ENCODE peak calls at places on chromosomes 6 and 20, in seven cellular contexts. V is cardiac muscle cell; E is activated CD8-positive, alpha-beta memory T cell treated with anti-CD3 and anti-CD28 coated beads, Interleukin-2, amount 50 U/mL, for 48 hours; D is B cell; Q is NCI-H1092 treated with DMSO at 0.1 percent for 48 hours; T is hepatic stellate cell; G is M059J. I is an unnamed sample.

GRCh38 chr6:2187826-2188225 is 57.6 kb downstream of the GMDS start:
- DNase-seq in V (no peak), E (no peak), D (no peak), Q (no peak), T (no peak), G (no peak), I (no peak)

GRCh38 chr20:48208176-48208575 is 422.9 kb upstream of the SULF2 start:
- DNase-seq in V (no peak), E (no peak), D (no peak), Q (no peak), T (no peak), G (no peak), I (no peak)

GRCh38 chr6:55449219-55449618 is 122.0 kb downstream of the GFRAL start:
- DNase-seq in V (peak; percentile 41), E (no peak), D (no peak), Q (no peak), T (no peak), G (peak; percentile 43), I (no peak)

GRCh38 chr6:143545976-143546547 is 34.5 kb upstream of the FUCA2 start:
- DNase-seq in V (no peak), E (no peak), D (no peak), Q (no peak), T (no peak), G (peak; percentile 34), I (no peak)

GRCh38 chr6:68633654-68634502 is 1.2 kb upstream of the ADGRB3 start:
- DNase-seq in V (no peak), E (no peak), D (no peak), Q (peak; percentile 50), T (no peak), G (peak; percentile 18), I (no peak)

GRCh38 chr6:44478158-44478557 is 90.7 kb downstream of the CDC5L start:
- DNase-seq in V (no peak), E (no peak), D (no peak), Q (no peak), T (no peak), G (no peak), I (no peak)

GRCh38 chr20:63027425-63028389 is 20.9 kb upstream of the BHLHE23 start:
- DNase-seq in V (no peak), E (no peak), D (peak; percentile 25), Q (peak; percentile 30), T (no peak), G (peak; percentile 70), I (no peak)

GRCh38 chr20:50019466-50020256 is 36.9 kb downstream of the SNAI1 start:
- DNase-seq in V (no peak), E (no peak), D (no peak), Q (no peak), T (no peak), G (peak; percentile 89), I (no peak)

GRCh38 chr20:20549267-20549612 is 163.2 kb downstream of the RALGAPA2 start:
- DNase-seq in V (no peak), E (no peak), D (no peak), Q (peak; percentile 58), T (no peak), G (no peak), I (no peak)

GRCh38 chr20:50992336-50992732 is 30.6 kb downstream of the KCNG1 start:
- DNase-seq in V (no peak), E (no peak), D (no peak), Q (no peak), T (no peak), G (no peak), I (no peak)

GRCh38 chr20:33539129-33539528 is 49.2 kb downstream of the CBFA2T2 start:
- DNase-seq in V (no peak), E (no peak), D (no peak), Q (no peak), T (no peak), G (peak; percentile 20), I (no peak)

GRCh38 chr20:64031822-64032314 is 4.1 kb upstream of the C20orf204 start:
- DNase-seq in V (no peak), E (no peak), D (no peak), Q (no peak), T (no peak), G (no peak), I (no peak)

GRCh38 chr20:4112490-4113420 is 97.4 kb upstream of the RNF24 start:
- DNase-seq in V (no peak), E (no peak), D (no peak), Q (no peak), T (no peak), G (peak; percentile 90), I (no peak)

GRCh38 chr6:33621396-33622388 is 570 bp downstream of the ITPR3 start:
- DNase-seq in V (no peak), E (peak; percentile 73), D (peak; percentile 62), Q (peak; percentile 45), T (no peak), G (peak; percentile 71), I (no peak)

GRCh38 chr6:140601409-140601808 is 1227.0 kb upstream of the CITED2 start:
- DNase-seq in V (no peak), E (no peak), D (no peak), Q (no peak), T (no peak), G (no peak), I (no peak)

GRCh38 chr20:22717466-22717865 is 133.1 kb upstream of the FOXA2 start:
- DNase-seq in V (peak; percentile 54), E (no peak), D (no peak), Q (no peak), T (peak; percentile 44), G (peak; percentile 68), I (no peak)

GRCh38 chr6:15423286-15423957 is 177.6 kb downstream of the JARID2 start:
- DNase-seq in V (no peak), E (no peak), D (no peak), Q (no peak), T (no peak), G (peak; percentile 95), I (no peak)

GRCh38 chr6:31058128-31058894 is 48.0 kb downstream of the MUC22 start:
- DNase-seq in V (peak; percentile 28), E (no peak), D (no peak), Q (peak; percentile 2), T (peak; percentile 83), G (peak; percentile 97), I (peak; percentile 45)

GRCh38 chr6:13479971-13480434 is 7.4 kb downstream of the GFOD1 start:
- DNase-seq in V (no peak), E (no peak), D (no peak), Q (no peak), T (no peak), G (no peak), I (no peak)

GRCh38 chr6:10529231-10529801 is 8.2 kb downstream of the GCNT2 start:
- DNase-seq in V (no peak), E (no peak), D (no peak), Q (no peak), T (no peak), G (peak; percentile 83), I (no peak)

GRCh38 chr6:165055231-165055630 is 254.2 kb downstream of the C6orf118 start:
- DNase-seq in V (no peak), E (no peak), D (no peak), Q (no peak), T (no peak), G (peak; percentile 77), I (no peak)

GRCh38 chr6:28433119-28433518 is 10.2 kb downstream of the ZSCAN23 start:
- DNase-seq in V (no peak), E (no peak), D (no peak), Q (no peak), T (no peak), G (no peak), I (no peak)

GRCh38 chr6:96420294-96420693 is 101.3 kb upstream of the UFL1 start:
- DNase-seq in V (no peak), E (no peak), D (no peak), Q (no peak), T (no peak), G (no peak), I (no peak)

GRCh38 chr6:44571510-44571909 is 184.0 kb downstream of the CDC5L start:
- DNase-seq in V (no peak), E (no peak), D (no peak), Q (no peak), T (no peak), G (no peak), I (no peak)

I was measured in NCI-H460.